ENCODE peak calls at places on chromosomes 6 and 20, in five cellular contexts. Z, V, T, F and M are unnamed samples.

GRCh38 chr6:34230653-34231351 is 5.9 kb upstream of the HMGA1 start:
- DNase-seq in Z (no peak), T (no peak), V (no peak), F (no peak), M (no peak)

GRCh38 chr6:112222111-112222726 is 32.1 kb downstream of the LAMA4 start:
- DNase-seq in T (peak; percentile 80), V (no peak), Z (no peak), F (no peak), M (no peak)

GRCh38 chr6:112694986-112695385 is 347.9 kb downstream of the RFPL4B start:
- DNase-seq in Z (no peak), F (no peak), T (no peak), V (no peak), M (no peak)

GRCh38 chr6:70547313-70547712 is 19.4 kb upstream of the SDHAF4 start:
- DNase-seq in F (no peak), V (no peak), Z (no peak), T (peak; percentile 37), M (peak; percentile 13)

GRCh38 chr6:3389390-3390167 is 67.3 kb downstream of the SLC22A23 start:
- DNase-seq in T (peak; percentile 16), Z (no peak), V (no peak), F (no peak), M (no peak)

GRCh38 chr6:42960243-42961019 is at the start of gene GNMT:
- DNase-seq in F (no peak), V (no peak), Z (peak; percentile 14), T (no peak), M (peak; percentile 84)

GRCh38 chr6:161088676-161089328 is 97.2 kb downstream of the MAP3K4 start:
- DNase-seq in F (no peak), V (no peak), Z (no peak), T (peak; percentile 33), M (no peak)

GRCh38 chr6:133817460-133818047 is 71.4 kb upstream of the TCF21 start:
- DNase-seq in T (no peak), Z (no peak), V (peak; percentile 67), F (no peak), M (peak; percentile 56)

GRCh38 chr6:27553123-27553904 is 80.4 kb upstream of the ZNF184 start:
- DNase-seq in T (peak; percentile 57), F (peak; percentile 82), V (peak; percentile 71), Z (peak; percentile 86), M (no peak)
- TF ChIP-seq RCOR1 in T (no peak), F (no peak), V (no peak), Z (no peak), M (no peak)

GRCh38 chr6:38978139-38978704 is 70.4 kb upstream of the GLP1R start:
- DNase-seq in F (no peak), V (no peak), Z (no peak), T (no peak), M (no peak)

GRCh38 chr6:38977101-38977500 is 71.5 kb upstream of the GLP1R start:
- DNase-seq in T (no peak), V (no peak), Z (no peak), F (no peak), M (no peak)

GRCh38 chr6:38975621-38976049 is 72.9 kb upstream of the GLP1R start:
- DNase-seq in Z (no peak), F (no peak), T (no peak), V (no peak), M (peak; percentile 62)

GRCh38 chr6:38973178-38974057 is 75.2 kb upstream of the GLP1R start:
- DNase-seq in V (peak; percentile 58), T (peak; percentile 79), Z (peak; percentile 74), F (peak; percentile 9), M (peak; percentile 64)

GRCh38 chr6:38974389-38975133 is 74.0 kb upstream of the GLP1R start:
- DNase-seq in V (no peak), F (no peak), T (peak; percentile 4), Z (no peak), M (no peak)
- TF ChIP-seq RCOR1 in V (no peak), F (no peak), T (no peak), Z (no peak), M (no peak)

GRCh38 chr6:158376650-158377081 is 64.4 kb downstream of the TULP4 start:
- DNase-seq in F (no peak), V (no peak), Z (no peak), T (peak; percentile 89), M (no peak)

GRCh38 chr6:158370805-158371204 is 58.5 kb downstream of the TULP4 start:
- DNase-seq in V (no peak), T (no peak), Z (no peak), F (no peak), M (no peak)

GRCh38 chr6:158373209-158373608 is 60.9 kb downstream of the TULP4 start:
- DNase-seq in T (no peak), V (no peak), Z (no peak), F (no peak), M (no peak)

GRCh38 chr6:158372570-158372969 is 60.3 kb downstream of the TULP4 start:
- DNase-seq in T (no peak), F (no peak), V (no peak), Z (no peak), M (no peak)

GRCh38 chr6:158374020-158374419 is 61.8 kb downstream of the TULP4 start:
- DNase-seq in T (peak; percentile 18), F (no peak), Z (no peak), V (no peak), M (no peak)
- TF ChIP-seq RCOR1 in T (no peak), F (no peak), Z (no peak), V (no peak), M (no peak)

GRCh38 chr20:8930691-8931090 is 138.2 kb upstream of the PLCB4 start:
- DNase-seq in V (no peak), Z (no peak), F (no peak), T (peak; percentile 31), M (no peak)

GRCh38 chr20:8935878-8936277 is 133.0 kb upstream of the PLCB4 start:
- DNase-seq in V (no peak), F (no peak), T (no peak), Z (no peak), M (no peak)

GRCh38 chr20:8932192-8933150 is 136.4 kb upstream of the PLCB4 start:
- DNase-seq in Z (peak; percentile 42), V (no peak), T (peak; percentile 67), F (no peak), M (no peak)

GRCh38 chr20:8934362-8934761 is 134.5 kb upstream of the PLCB4 start:
- DNase-seq in Z (no peak), T (no peak), V (no peak), F (no peak), M (no peak)

DNA sequence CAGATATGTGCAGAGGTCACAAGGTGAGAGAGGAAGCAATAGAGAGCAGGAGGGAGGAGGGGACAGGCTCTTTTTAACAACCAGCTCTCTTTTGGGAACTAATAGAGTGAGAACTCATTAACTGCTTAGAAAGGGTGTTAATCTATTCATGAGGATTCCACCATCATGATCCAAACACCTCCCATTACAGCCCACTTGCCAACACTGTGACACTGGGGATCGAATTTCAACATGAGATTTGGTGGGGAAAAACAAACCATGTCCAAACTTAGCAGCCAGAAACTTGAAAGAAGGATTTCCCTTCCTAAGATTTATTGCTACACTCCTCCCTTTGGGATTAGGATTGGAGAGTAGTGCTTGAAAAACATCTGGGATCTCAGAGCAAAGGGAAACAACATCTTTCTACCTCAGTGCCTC is 135.5 kb upstream of the PLCB4 start:
- DNase-seq in F (no peak), Z (no peak), T (no peak), V (no peak), M (no peak)
- TF ChIP-seq RCOR1 in F (no peak), Z (no peak), T (no peak), V (no peak), M (no peak)

GRCh38 chr20:44464514-44464913 is 11.2 kb upstream of the TTPAL start:
- DNase-seq in V (no peak), T (no peak), Z (no peak), F (no peak), M (no peak)

GRCh38 chr20:44463466-44463865 is 12.2 kb upstream of the TTPAL start:
- DNase-seq in Z (no peak), V (no peak), T (no peak), F (no peak), M (no peak)

GRCh38 chr20:44461803-44462174 is 13.9 kb upstream of the TTPAL start:
- DNase-seq in Z (no peak), T (no peak), V (no peak), F (no peak), M (no peak)

GRCh38 chr20:44461142-44461802 is 14.4 kb upstream of the TTPAL start:
- DNase-seq in V (no peak), T (no peak), Z (no peak), F (no peak), M (no peak)

GRCh38 chr20:44460795-44461141 is 14.9 kb upstream of the TTPAL start:
- DNase-seq in T (peak; percentile 23), Z (peak; percentile 45), V (peak; percentile 34), F (no peak), M (peak; percentile 57)
- TF ChIP-seq RCOR1 in T (no peak), Z (no peak), V (no peak), F (no peak), M (no peak)

GRCh38 chr20:34112600-34113061 is 588 bp upstream of the EIF2S2 start:
- DNase-seq in V (peak; percentile 46), T (peak; percentile 31), Z (peak; percentile 44), F (no peak), M (peak; percentile 60)

GRCh38 chr20:34110025-34111013 is 1.7 kb downstream of the EIF2S2 start:
- DNase-seq in V (no peak), Z (no peak), F (no peak), T (peak; percentile 10), M (no peak)

GRCh38 chr20:34111712-34112599 is at the start of gene EIF2S2:
- DNase-seq in T (peak; percentile 99), Z (peak; percentile 99), V (peak; percentile 92), F (peak; percentile 95), M (peak; percentile 94)

GRCh38 chr20:34109442-34109841 is 2.6 kb downstream of the EIF2S2 start:
- DNase-seq in T (no peak), Z (no peak), F (no peak), V (no peak), M (no peak)

GRCh38 chr20:34111057-34111711 is 859 bp downstream of the EIF2S2 start:
- DNase-seq in T (peak; percentile 71), V (no peak), F (no peak), Z (peak; percentile 30), M (peak; percentile 31)
- TF ChIP-seq RCOR1 in T (no peak), V (no peak), F (no peak), Z (no peak), M (no peak)